ENCODE peak calls at places on chromosomes 6 and 20, in five cellular contexts. Y is stimulated activated CD4-positive, alpha-beta T cell treated with anti-CD3 and anti-CD28 coated beads, TNF-alpha, amount 100 ng/mL, for 4 hours; U is IMR-90; T is WTC11; S is ELF-1. Z is an unnamed sample.

GRCh38 chr6:37314803-37315515 is 38.8 kb upstream of the RNF8 start:
- DNase-seq in Y (no peak), U (peak), T (peak), S (peak), Z (no peak)

GRCh38 chr6:23016701-23017100 is 447.3 kb downstream of the HDGFL1 start:
- DNase-seq in Y (no peak), U (no peak), T (no peak), S (no peak), Z (no peak)

GRCh38 chr20:25059866-25060465 is 2.0 kb upstream of the ACSS1 start:
- DNase-seq in Y (no peak), U (no peak), T (peak), S (no peak), Z (no peak)

GRCh38 chr6:116267879-116268588 is 11.7 kb downstream of the TSPYL1 start:
- DNase-seq in Y (no peak), U (peak), T (no peak), S (no peak), Z (no peak)

GRCh38 chr20:46619445-46619844 is 31.8 kb downstream of the SLC13A3 start:
- DNase-seq in Y (no peak), U (no peak), T (no peak), S (no peak), Z (no peak)

GRCh38 chr20:57282691-57283361 is 16.4 kb upstream of the BMP7 start:
- DNase-seq in Y (no peak), U (no peak), T (no peak), S (no peak), Z (no peak)

GRCh38 chr6:145813285-145814034 is 1.1 kb downstream of the FBXO30 start:
- DNase-seq in Y (no peak), U (peak), T (no peak), S (no peak), Z (no peak)

GRCh38 chr6:132820629-132821381 is 6.4 kb downstream of the RPS12 start:
- DNase-seq in Y (no peak), U (peak), T (no peak), S (peak), Z (no peak)

GRCh38 chr6:118843685-118844390 is 50.1 kb upstream of the ASF1A start:
- DNase-seq in Y (no peak), U (peak), T (no peak), S (no peak), Z (no peak)

GRCh38 chr6:113190170-113190569 is 667.0 kb upstream of the MARCKS start:
- DNase-seq in Y (no peak), U (no peak), T (peak), S (no peak), Z (no peak)

GRCh38 chr6:124964764-124965105 is 2.5 kb downstream of the RNF217 start:
- DNase-seq in Y (no peak), U (no peak), T (no peak), S (no peak), Z (no peak)

GRCh38 chr6:105135907-105136432 is 43.8 kb downstream of the POPDC3 start:
- DNase-seq in Y (no peak), U (peak), T (no peak), S (no peak), Z (no peak)

GRCh38 chr6:137910424-137910834 is 43.4 kb downstream of the TNFAIP3 start:
- DNase-seq in Y (no peak), U (no peak), T (no peak), S (no peak), Z (no peak)

GRCh38 chr6:119119989-119120388 is 41.5 kb upstream of the FAM184A start:
- DNase-seq in Y (no peak), U (peak), T (no peak), S (no peak), Z (no peak)

GRCh38 chr6:31180500-31180899 is 10.0 kb upstream of the POU5F1 start:
- DNase-seq in Y (peak), U (no peak), T (peak), S (peak), Z (peak)

GRCh38 chr6:41255638-41256246 is 27.6 kb downstream of the TREML4 start:
- DNase-seq in Y (no peak), U (no peak), T (no peak), S (no peak), Z (no peak)

GRCh38 chr6:111850288-111850937 is 22.8 kb downstream of the FYN start:
- DNase-seq in Y (no peak), U (no peak), T (no peak), S (no peak), Z (no peak)

GRCh38 chr6:33977606-33978438 is 168.1 kb downstream of the GRM4 start:
- DNase-seq in Y (no peak), U (no peak), T (no peak), S (no peak), Z (no peak)

GRCh38 chr20:4876301-4876700 is 125.0 kb downstream of the SLC23A2 start:
- DNase-seq in Y (no peak), U (no peak), T (no peak), S (no peak), Z (no peak)

GRCh38 chr6:69790629-69791028 is 6.2 kb downstream of the LMBRD1 start:
- DNase-seq in Y (no peak), U (no peak), T (no peak), S (no peak), Z (no peak)

GRCh38 chr6:169205176-169206160 is 48.2 kb downstream of the THBS2 start:
- DNase-seq in Y (no peak), U (peak), T (no peak), S (no peak), Z (no peak)

GRCh38 chr20:40191573-40191972 is 497.5 kb downstream of the MAFB start:
- DNase-seq in Y (no peak), U (no peak), T (no peak), S (no peak), Z (no peak)

GRCh38 chr6:129525055-129525454 is 184.9 kb downstream of the ARHGAP18 start:
- DNase-seq in Y (no peak), U (peak), T (no peak), S (no peak), Z (no peak)

GRCh38 chr20:62709537-62709905 is 885 bp downstream of the NTSR1 start:
- DNase-seq in Y (no peak), U (no peak), T (no peak), S (no peak), Z (no peak)

GRCh38 chr6:2970034-2970685 is 1.2 kb downstream of the SERPINB6 start:
- DNase-seq in Y (no peak), U (peak), T (no peak), S (no peak), Z (no peak)

GRCh38 chr20:56222201-56222600 is 26.3 kb upstream of the MC3R start:
- DNase-seq in Y (no peak), U (no peak), T (no peak), S (no peak), Z (no peak)

GRCh38 chr20:24134930-24135329 is 146.4 kb upstream of the GGTLC1 start:
- DNase-seq in Y (no peak), U (no peak), T (no peak), S (no peak), Z (no peak)

GRCh38 chr6:119024111-119024510 is 54.4 kb downstream of the FAM184A start:
- DNase-seq in Y (no peak), U (no peak), T (no peak), S (peak), Z (no peak)

GRCh38 chr6:20652691-20653479 is 118.6 kb downstream of the CDKAL1 start:
- DNase-seq in Y (no peak), U (peak), T (no peak), S (no peak), Z (no peak)

GRCh38 chr6:5094327-5094726 is 9.2 kb downstream of the PPP1R3G start:
- DNase-seq in Y (no peak), U (peak), T (no peak), S (no peak), Z (no peak)

GRCh38 chr6:128508588-128509296 is 11.7 kb downstream of the PTPRK start:
- DNase-seq in Y (no peak), U (peak), T (no peak), S (no peak), Z (no peak)

GRCh38 chr20:44720994-44721784 is 6.0 kb downstream of the CCN5 start:
- DNase-seq in Y (no peak), U (peak), T (no peak), S (no peak), Z (no peak)

GRCh38 chr6:116933488-116933887 is 56.4 kb downstream of the RFX6 start:
- DNase-seq in Y (no peak), U (no peak), T (no peak), S (no peak), Z (no peak)

GRCh38 chr6:160041608-160042007 is 72.7 kb downstream of the IGF2R start:
- DNase-seq in Y (no peak), U (peak), T (no peak), S (no peak), Z (peak)

GRCh38 chr20:46358336-46359058 is 47.9 kb downstream of the ELMO2 start:
- DNase-seq in Y (no peak), U (no peak), T (no peak), S (no peak), Z (no peak)

Z was measured in occipital lobe.